ENCODE peak calls at places on chromosomes 12 and 14, in ten cellular contexts. One of them, this sample, is unnamed.
A peak's percentile ranks its signal among the peaks of the same experiment; 100 is the strongest.

GRCh38 chr12:112190626-112191025 is 65.3 kb downstream of the TRAFD1 start:
- DNase-seq in HT-29: peak; percentile 72
- DNase-seq in stimulated activated CD4-positive, alpha-beta T cell treated with anti-CD3 and anti-CD28 coated beads, Interleukin-12 subunit alpha, Interleukin-12 subunit beta, amount 100 ng/mL, for 24 hours: no peak
- DNase-seq in amygdala: no peak
- DNase-seq in AG08395: no peak
- DNase-seq in AG09309: no peak
- DNase-seq in ovary: no peak
- DNase-seq in CD4-positive, alpha-beta T cell: no peak
- DNase-seq in choroid plexus epithelial cell: no peak
- DNase-seq in stimulated activated CD8-positive, alpha-beta memory T cell treated with anti-CD3 and anti-CD28 coated beads, Interleukin-12 subunit alpha, Interleukin-12 subunit beta, amount 100 ng/mL, for 1 hour: no peak
- DNase-seq in this sample: no peak

GRCh38 chr12:1662761-1663439 is 28.0 kb upstream of the ADIPOR2 start:
- DNase-seq in ovary: peak; percentile 59
- DNase-seq in CD4-positive, alpha-beta T cell: no peak
- DNase-seq in AG08395: no peak
- DNase-seq in AG09309: no peak
- DNase-seq in stimulated activated CD4-positive, alpha-beta T cell treated with anti-CD3 and anti-CD28 coated beads, Interleukin-12 subunit alpha, Interleukin-12 subunit beta, amount 100 ng/mL, for 24 hours: no peak
- DNase-seq in amygdala: no peak
- DNase-seq in stimulated activated CD8-positive, alpha-beta memory T cell treated with anti-CD3 and anti-CD28 coated beads, Interleukin-12 subunit alpha, Interleukin-12 subunit beta, amount 100 ng/mL, for 1 hour: no peak
- DNase-seq in HT-29: peak; percentile 91
- DNase-seq in choroid plexus epithelial cell: peak; percentile 34
- DNase-seq in this sample: no peak

GRCh38 chr12:92234533-92234932 is 88.9 kb upstream of the BTG1 start:
- DNase-seq in stimulated activated CD8-positive, alpha-beta memory T cell treated with anti-CD3 and anti-CD28 coated beads, Interleukin-12 subunit alpha, Interleukin-12 subunit beta, amount 100 ng/mL, for 1 hour: no peak
- DNase-seq in HT-29: no peak
- DNase-seq in AG09309: no peak
- DNase-seq in CD4-positive, alpha-beta T cell: no peak
- DNase-seq in AG08395: no peak
- DNase-seq in ovary: no peak
- DNase-seq in stimulated activated CD4-positive, alpha-beta T cell treated with anti-CD3 and anti-CD28 coated beads, Interleukin-12 subunit alpha, Interleukin-12 subunit beta, amount 100 ng/mL, for 24 hours: no peak
- DNase-seq in choroid plexus epithelial cell: no peak
- DNase-seq in amygdala: no peak
- DNase-seq in this sample: no peak

GRCh38 chr14:100837812-100838170 is 11.9 kb downstream of the MEG3 start:
- DNase-seq in ovary: no peak
- DNase-seq in HT-29: no peak
- DNase-seq in stimulated activated CD4-positive, alpha-beta T cell treated with anti-CD3 and anti-CD28 coated beads, Interleukin-12 subunit alpha, Interleukin-12 subunit beta, amount 100 ng/mL, for 24 hours: no peak
- DNase-seq in AG08395: no peak
- DNase-seq in stimulated activated CD8-positive, alpha-beta memory T cell treated with anti-CD3 and anti-CD28 coated beads, Interleukin-12 subunit alpha, Interleukin-12 subunit beta, amount 100 ng/mL, for 1 hour: no peak
- DNase-seq in CD4-positive, alpha-beta T cell: no peak
- DNase-seq in choroid plexus epithelial cell: no peak
- DNase-seq in amygdala: no peak
- DNase-seq in AG09309: no peak
- DNase-seq in this sample: no peak

GRCh38 chr12:125614058-125614457 is 548.8 kb downstream of the AACS start:
- DNase-seq in AG09309: no peak
- DNase-seq in stimulated activated CD8-positive, alpha-beta memory T cell treated with anti-CD3 and anti-CD28 coated beads, Interleukin-12 subunit alpha, Interleukin-12 subunit beta, amount 100 ng/mL, for 1 hour: no peak
- DNase-seq in HT-29: no peak
- DNase-seq in stimulated activated CD4-positive, alpha-beta T cell treated with anti-CD3 and anti-CD28 coated beads, Interleukin-12 subunit alpha, Interleukin-12 subunit beta, amount 100 ng/mL, for 24 hours: no peak
- DNase-seq in CD4-positive, alpha-beta T cell: no peak
- DNase-seq in amygdala: no peak
- DNase-seq in choroid plexus epithelial cell: no peak
- DNase-seq in ovary: no peak
- DNase-seq in AG08395: no peak
- DNase-seq in this sample: no peak

GRCh38 chr12:110248096-110248447 is 33.0 kb upstream of the ATP2A2 start:
- DNase-seq in stimulated activated CD4-positive, alpha-beta T cell treated with anti-CD3 and anti-CD28 coated beads, Interleukin-12 subunit alpha, Interleukin-12 subunit beta, amount 100 ng/mL, for 24 hours: no peak
- DNase-seq in amygdala: no peak
- DNase-seq in CD4-positive, alpha-beta T cell: no peak
- DNase-seq in AG09309: no peak
- DNase-seq in choroid plexus epithelial cell: no peak
- DNase-seq in HT-29: no peak
- DNase-seq in stimulated activated CD8-positive, alpha-beta memory T cell treated with anti-CD3 and anti-CD28 coated beads, Interleukin-12 subunit alpha, Interleukin-12 subunit beta, amount 100 ng/mL, for 1 hour: no peak
- DNase-seq in AG08395: no peak
- DNase-seq in ovary: no peak
- DNase-seq in this sample: no peak

GRCh38 chr14:64725360-64725815 is 21.2 kb downstream of the PLEKHG3 start:
- DNase-seq in stimulated activated CD8-positive, alpha-beta memory T cell treated with anti-CD3 and anti-CD28 coated beads, Interleukin-12 subunit alpha, Interleukin-12 subunit beta, amount 100 ng/mL, for 1 hour: no peak
- DNase-seq in ovary: no peak
- DNase-seq in stimulated activated CD4-positive, alpha-beta T cell treated with anti-CD3 and anti-CD28 coated beads, Interleukin-12 subunit alpha, Interleukin-12 subunit beta, amount 100 ng/mL, for 24 hours: no peak
- DNase-seq in choroid plexus epithelial cell: no peak
- DNase-seq in CD4-positive, alpha-beta T cell: no peak
- DNase-seq in AG08395: no peak
- DNase-seq in amygdala: no peak
- DNase-seq in HT-29: no peak
- DNase-seq in AG09309: no peak
- DNase-seq in this sample: no peak

GRCh38 chr12:25648460-25648859 is 95.4 kb upstream of the LMNTD1 start:
- DNase-seq in CD4-positive, alpha-beta T cell: no peak
- DNase-seq in stimulated activated CD8-positive, alpha-beta memory T cell treated with anti-CD3 and anti-CD28 coated beads, Interleukin-12 subunit alpha, Interleukin-12 subunit beta, amount 100 ng/mL, for 1 hour: no peak
- DNase-seq in HT-29: no peak
- DNase-seq in stimulated activated CD4-positive, alpha-beta T cell treated with anti-CD3 and anti-CD28 coated beads, Interleukin-12 subunit alpha, Interleukin-12 subunit beta, amount 100 ng/mL, for 24 hours: no peak
- DNase-seq in AG08395: peak; percentile 40
- DNase-seq in choroid plexus epithelial cell: peak; percentile 73
- DNase-seq in amygdala: peak; percentile 40
- DNase-seq in AG09309: peak; percentile 25
- DNase-seq in ovary: no peak
- DNase-seq in this sample: peak; percentile 69

GRCh38 chr14:100066984-100067383 is 1.8 kb downstream of the EVL start:
- DNase-seq in choroid plexus epithelial cell: no peak
- DNase-seq in stimulated activated CD4-positive, alpha-beta T cell treated with anti-CD3 and anti-CD28 coated beads, Interleukin-12 subunit alpha, Interleukin-12 subunit beta, amount 100 ng/mL, for 24 hours: no peak
- DNase-seq in ovary: no peak
- DNase-seq in amygdala: no peak
- DNase-seq in AG08395: no peak
- DNase-seq in stimulated activated CD8-positive, alpha-beta memory T cell treated with anti-CD3 and anti-CD28 coated beads, Interleukin-12 subunit alpha, Interleukin-12 subunit beta, amount 100 ng/mL, for 1 hour: no peak
- DNase-seq in AG09309: no peak
- DNase-seq in HT-29: no peak
- DNase-seq in CD4-positive, alpha-beta T cell: no peak
- DNase-seq in this sample: no peak

GRCh38 chr14:46819117-46819516 is 167.5 kb upstream of the RPL10L start:
- DNase-seq in HT-29: no peak
- DNase-seq in AG08395: no peak
- DNase-seq in ovary: no peak
- DNase-seq in stimulated activated CD4-positive, alpha-beta T cell treated with anti-CD3 and anti-CD28 coated beads, Interleukin-12 subunit alpha, Interleukin-12 subunit beta, amount 100 ng/mL, for 24 hours: no peak
- DNase-seq in CD4-positive, alpha-beta T cell: no peak
- DNase-seq in AG09309: no peak
- DNase-seq in choroid plexus epithelial cell: no peak
- DNase-seq in stimulated activated CD8-positive, alpha-beta memory T cell treated with anti-CD3 and anti-CD28 coated beads, Interleukin-12 subunit alpha, Interleukin-12 subunit beta, amount 100 ng/mL, for 1 hour: no peak
- DNase-seq in amygdala: no peak
- DNase-seq in this sample: no peak

GRCh38 chr14:55133416-55133815 is 4.4 kb downstream of the LGALS3 start:
- DNase-seq in stimulated activated CD4-positive, alpha-beta T cell treated with anti-CD3 and anti-CD28 coated beads, Interleukin-12 subunit alpha, Interleukin-12 subunit beta, amount 100 ng/mL, for 24 hours: no peak
- DNase-seq in choroid plexus epithelial cell: peak; percentile 61
- DNase-seq in CD4-positive, alpha-beta T cell: no peak
- DNase-seq in AG09309: no peak
- DNase-seq in amygdala: no peak
- DNase-seq in AG08395: no peak
- DNase-seq in ovary: no peak
- DNase-seq in stimulated activated CD8-positive, alpha-beta memory T cell treated with anti-CD3 and anti-CD28 coated beads, Interleukin-12 subunit alpha, Interleukin-12 subunit beta, amount 100 ng/mL, for 1 hour: no peak
- DNase-seq in HT-29: peak; percentile 61
- DNase-seq in this sample: no peak

GRCh38 chr12:85951823-85952222 is 77.7 kb downstream of the NTS start:
- DNase-seq in CD4-positive, alpha-beta T cell: no peak
- DNase-seq in amygdala: no peak
- DNase-seq in choroid plexus epithelial cell: peak; percentile 52
- DNase-seq in ovary: no peak
- DNase-seq in stimulated activated CD4-positive, alpha-beta T cell treated with anti-CD3 and anti-CD28 coated beads, Interleukin-12 subunit alpha, Interleukin-12 subunit beta, amount 100 ng/mL, for 24 hours: no peak
- DNase-seq in stimulated activated CD8-positive, alpha-beta memory T cell treated with anti-CD3 and anti-CD28 coated beads, Interleukin-12 subunit alpha, Interleukin-12 subunit beta, amount 100 ng/mL, for 1 hour: no peak
- DNase-seq in AG08395: no peak
- DNase-seq in AG09309: no peak
- DNase-seq in HT-29: peak; percentile 67
- DNase-seq in this sample: no peak

GRCh38 chr12:95318071-95318545 is 100.5 kb downstream of the VEZT start:
- DNase-seq in AG08395: no peak
- DNase-seq in HT-29: peak; percentile 75
- DNase-seq in choroid plexus epithelial cell: peak; percentile 89
- DNase-seq in amygdala: no peak
- DNase-seq in stimulated activated CD4-positive, alpha-beta T cell treated with anti-CD3 and anti-CD28 coated beads, Interleukin-12 subunit alpha, Interleukin-12 subunit beta, amount 100 ng/mL, for 24 hours: no peak
- DNase-seq in stimulated activated CD8-positive, alpha-beta memory T cell treated with anti-CD3 and anti-CD28 coated beads, Interleukin-12 subunit alpha, Interleukin-12 subunit beta, amount 100 ng/mL, for 1 hour: no peak
- DNase-seq in CD4-positive, alpha-beta T cell: no peak
- DNase-seq in ovary: no peak
- DNase-seq in AG09309: no peak
- DNase-seq in this sample: no peak

GRCh38 chr12:56151672-56152131 is 685 bp upstream of the MYL6B start:
- DNase-seq in stimulated activated CD4-positive, alpha-beta T cell treated with anti-CD3 and anti-CD28 coated beads, Interleukin-12 subunit alpha, Interleukin-12 subunit beta, amount 100 ng/mL, for 24 hours: peak; percentile 42
- DNase-seq in stimulated activated CD8-positive, alpha-beta memory T cell treated with anti-CD3 and anti-CD28 coated beads, Interleukin-12 subunit alpha, Interleukin-12 subunit beta, amount 100 ng/mL, for 1 hour: peak; percentile 40
- DNase-seq in choroid plexus epithelial cell: peak; percentile 38
- DNase-seq in ovary: no peak
- DNase-seq in amygdala: peak; percentile 33
- DNase-seq in AG08395: no peak
- DNase-seq in AG09309: no peak
- DNase-seq in HT-29: peak; percentile 87
- DNase-seq in CD4-positive, alpha-beta T cell: peak; percentile 65
- DNase-seq in this sample: no peak

GRCh38 chr12:8057839-8058238 is 8.3 kb downstream of the C3AR1 start:
- DNase-seq in stimulated activated CD4-positive, alpha-beta T cell treated with anti-CD3 and anti-CD28 coated beads, Interleukin-12 subunit alpha, Interleukin-12 subunit beta, amount 100 ng/mL, for 24 hours: no peak
- DNase-seq in ovary: no peak
- DNase-seq in choroid plexus epithelial cell: peak; percentile 72
- DNase-seq in amygdala: no peak
- DNase-seq in CD4-positive, alpha-beta T cell: no peak
- DNase-seq in AG08395: peak; percentile 57
- DNase-seq in stimulated activated CD8-positive, alpha-beta memory T cell treated with anti-CD3 and anti-CD28 coated beads, Interleukin-12 subunit alpha, Interleukin-12 subunit beta, amount 100 ng/mL, for 1 hour: no peak
- DNase-seq in AG09309: peak; percentile 58
- DNase-seq in HT-29: no peak
- DNase-seq in this sample: no peak

GRCh38 chr12:107328442-107329133 is 235.2 kb upstream of the CRY1 start:
- DNase-seq in HT-29: no peak
- DNase-seq in stimulated activated CD4-positive, alpha-beta T cell treated with anti-CD3 and anti-CD28 coated beads, Interleukin-12 subunit alpha, Interleukin-12 subunit beta, amount 100 ng/mL, for 24 hours: no peak
- DNase-seq in AG08395: no peak
- DNase-seq in amygdala: no peak
- DNase-seq in stimulated activated CD8-positive, alpha-beta memory T cell treated with anti-CD3 and anti-CD28 coated beads, Interleukin-12 subunit alpha, Interleukin-12 subunit beta, amount 100 ng/mL, for 1 hour: no peak
- DNase-seq in choroid plexus epithelial cell: peak; percentile 63
- DNase-seq in CD4-positive, alpha-beta T cell: no peak
- DNase-seq in AG09309: no peak
- DNase-seq in ovary: no peak
- DNase-seq in this sample: no peak

GRCh38 chr12:122979908-122980191 is 631 bp upstream of the ARL6IP4 start:
- DNase-seq in amygdala: no peak
- DNase-seq in AG08395: no peak
- DNase-seq in ovary: no peak
- DNase-seq in stimulated activated CD4-positive, alpha-beta T cell treated with anti-CD3 and anti-CD28 coated beads, Interleukin-12 subunit alpha, Interleukin-12 subunit beta, amount 100 ng/mL, for 24 hours: no peak
- DNase-seq in choroid plexus epithelial cell: peak; percentile 21
- DNase-seq in AG09309: no peak
- DNase-seq in HT-29: peak; percentile 27
- DNase-seq in stimulated activated CD8-positive, alpha-beta memory T cell treated with anti-CD3 and anti-CD28 coated beads, Interleukin-12 subunit alpha, Interleukin-12 subunit beta, amount 100 ng/mL, for 1 hour: no peak
- DNase-seq in CD4-positive, alpha-beta T cell: no peak
- DNase-seq in this sample: no peak

GRCh38 chr12:57101892-57102695 is 9.1 kb downstream of the STAT6 start:
- DNase-seq in HT-29: peak; percentile 72
- DNase-seq in AG09309: no peak
- DNase-seq in AG08395: no peak
- DNase-seq in CD4-positive, alpha-beta T cell: no peak
- DNase-seq in choroid plexus epithelial cell: peak; percentile 17
- DNase-seq in stimulated activated CD4-positive, alpha-beta T cell treated with anti-CD3 and anti-CD28 coated beads, Interleukin-12 subunit alpha, Interleukin-12 subunit beta, amount 100 ng/mL, for 24 hours: no peak
- DNase-seq in stimulated activated CD8-positive, alpha-beta memory T cell treated with anti-CD3 and anti-CD28 coated beads, Interleukin-12 subunit alpha, Interleukin-12 subunit beta, amount 100 ng/mL, for 1 hour: no peak
- DNase-seq in ovary: no peak
- DNase-seq in amygdala: no peak
- DNase-seq in this sample: peak; percentile 55

GRCh38 chr14:32546246-32546645 is 217.1 kb downstream of the AKAP6 start:
- DNase-seq in choroid plexus epithelial cell: no peak
- DNase-seq in AG09309: no peak
- DNase-seq in stimulated activated CD8-positive, alpha-beta memory T cell treated with anti-CD3 and anti-CD28 coated beads, Interleukin-12 subunit alpha, Interleukin-12 subunit beta, amount 100 ng/mL, for 1 hour: no peak
- DNase-seq in CD4-positive, alpha-beta T cell: no peak
- DNase-seq in ovary: no peak
- DNase-seq in HT-29: no peak
- DNase-seq in amygdala: no peak
- DNase-seq in stimulated activated CD4-positive, alpha-beta T cell treated with anti-CD3 and anti-CD28 coated beads, Interleukin-12 subunit alpha, Interleukin-12 subunit beta, amount 100 ng/mL, for 24 hours: no peak
- DNase-seq in AG08395: no peak
- DNase-seq in this sample: no peak

GRCh38 chr12:120388711-120389431 is 19.9 kb upstream of the MSI1 start:
- DNase-seq in AG08395: no peak
- DNase-seq in choroid plexus epithelial cell: no peak
- DNase-seq in AG09309: no peak
- DNase-seq in HT-29: no peak
- DNase-seq in amygdala: no peak
- DNase-seq in stimulated activated CD8-positive, alpha-beta memory T cell treated with anti-CD3 and anti-CD28 coated beads, Interleukin-12 subunit alpha, Interleukin-12 subunit beta, amount 100 ng/mL, for 1 hour: no peak
- DNase-seq in ovary: no peak
- DNase-seq in CD4-positive, alpha-beta T cell: no peak
- DNase-seq in stimulated activated CD4-positive, alpha-beta T cell treated with anti-CD3 and anti-CD28 coated beads, Interleukin-12 subunit alpha, Interleukin-12 subunit beta, amount 100 ng/mL, for 24 hours: no peak
- DNase-seq in this sample: no peak

GRCh38 chr14:78595797-78596196 is 425.6 kb downstream of the NRXN3 start:
- DNase-seq in stimulated activated CD4-positive, alpha-beta T cell treated with anti-CD3 and anti-CD28 coated beads, Interleukin-12 subunit alpha, Interleukin-12 subunit beta, amount 100 ng/mL, for 24 hours: no peak
- DNase-seq in choroid plexus epithelial cell: peak; percentile 9
- DNase-seq in HT-29: no peak
- DNase-seq in stimulated activated CD8-positive, alpha-beta memory T cell treated with anti-CD3 and anti-CD28 coated beads, Interleukin-12 subunit alpha, Interleukin-12 subunit beta, amount 100 ng/mL, for 1 hour: no peak
- DNase-seq in CD4-positive, alpha-beta T cell: no peak
- DNase-seq in AG09309: no peak
- DNase-seq in amygdala: no peak
- DNase-seq in AG08395: no peak
- DNase-seq in ovary: no peak
- DNase-seq in this sample: no peak

GRCh38 chr14:44988694-44989093 is 26.7 kb downstream of the TOGARAM1 start:
- DNase-seq in CD4-positive, alpha-beta T cell: no peak
- DNase-seq in ovary: no peak
- DNase-seq in HT-29: no peak
- DNase-seq in AG09309: no peak
- DNase-seq in amygdala: no peak
- DNase-seq in stimulated activated CD4-positive, alpha-beta T cell treated with anti-CD3 and anti-CD28 coated beads, Interleukin-12 subunit alpha, Interleukin-12 subunit beta, amount 100 ng/mL, for 24 hours: no peak
- DNase-seq in AG08395: no peak
- DNase-seq in stimulated activated CD8-positive, alpha-beta memory T cell treated with anti-CD3 and anti-CD28 coated beads, Interleukin-12 subunit alpha, Interleukin-12 subunit beta, amount 100 ng/mL, for 1 hour: no peak
- DNase-seq in choroid plexus epithelial cell: no peak
- DNase-seq in this sample: no peak

GRCh38 chr12:47881826-47882427 is 22.9 kb downstream of the VDR start:
- DNase-seq in HT-29: peak; percentile 24
- DNase-seq in AG08395: peak; percentile 94
- DNase-seq in CD4-positive, alpha-beta T cell: no peak
- DNase-seq in stimulated activated CD4-positive, alpha-beta T cell treated with anti-CD3 and anti-CD28 coated beads, Interleukin-12 subunit alpha, Interleukin-12 subunit beta, amount 100 ng/mL, for 24 hours: no peak
- DNase-seq in ovary: no peak
- DNase-seq in choroid plexus epithelial cell: peak; percentile 96
- DNase-seq in stimulated activated CD8-positive, alpha-beta memory T cell treated with anti-CD3 and anti-CD28 coated beads, Interleukin-12 subunit alpha, Interleukin-12 subunit beta, amount 100 ng/mL, for 1 hour: no peak
- DNase-seq in AG09309: peak; percentile 98
- DNase-seq in amygdala: no peak
- DNase-seq in this sample: peak; percentile 86

GRCh38 chr12:117447665-117448366 is 86.4 kb upstream of the NOS1 start:
- DNase-seq in AG08395: no peak
- DNase-seq in ovary: no peak
- DNase-seq in AG09309: no peak
- DNase-seq in HT-29: no peak
- DNase-seq in CD4-positive, alpha-beta T cell: no peak
- DNase-seq in amygdala: no peak
- DNase-seq in stimulated activated CD8-positive, alpha-beta memory T cell treated with anti-CD3 and anti-CD28 coated beads, Interleukin-12 subunit alpha, Interleukin-12 subunit beta, amount 100 ng/mL, for 1 hour: no peak
- DNase-seq in stimulated activated CD4-positive, alpha-beta T cell treated with anti-CD3 and anti-CD28 coated beads, Interleukin-12 subunit alpha, Interleukin-12 subunit beta, amount 100 ng/mL, for 24 hours: no peak
- DNase-seq in choroid plexus epithelial cell: no peak
- DNase-seq in this sample: no peak

GRCh38 chr14:100862277-100862676 is 36.4 kb downstream of the MEG3 start:
- DNase-seq in CD4-positive, alpha-beta T cell: no peak
- DNase-seq in stimulated activated CD4-positive, alpha-beta T cell treated with anti-CD3 and anti-CD28 coated beads, Interleukin-12 subunit alpha, Interleukin-12 subunit beta, amount 100 ng/mL, for 24 hours: no peak
- DNase-seq in AG08395: peak; percentile 17
- DNase-seq in amygdala: no peak
- DNase-seq in choroid plexus epithelial cell: peak; percentile 29
- DNase-seq in HT-29: no peak
- DNase-seq in ovary: peak; percentile 62
- DNase-seq in AG09309: no peak
- DNase-seq in stimulated activated CD8-positive, alpha-beta memory T cell treated with anti-CD3 and anti-CD28 coated beads, Interleukin-12 subunit alpha, Interleukin-12 subunit beta, amount 100 ng/mL, for 1 hour: no peak
- DNase-seq in this sample: no peak

GRCh38 chr14:54625158-54625557 is 58.2 kb downstream of the SAMD4A start:
- DNase-seq in AG09309: no peak
- DNase-seq in HT-29: no peak
- DNase-seq in ovary: no peak
- DNase-seq in stimulated activated CD4-positive, alpha-beta T cell treated with anti-CD3 and anti-CD28 coated beads, Interleukin-12 subunit alpha, Interleukin-12 subunit beta, amount 100 ng/mL, for 24 hours: no peak
- DNase-seq in choroid plexus epithelial cell: peak; percentile 65
- DNase-seq in amygdala: no peak
- DNase-seq in AG08395: no peak
- DNase-seq in CD4-positive, alpha-beta T cell: no peak
- DNase-seq in stimulated activated CD8-positive, alpha-beta memory T cell treated with anti-CD3 and anti-CD28 coated beads, Interleukin-12 subunit alpha, Interleukin-12 subunit beta, amount 100 ng/mL, for 1 hour: no peak
- DNase-seq in this sample: no peak

This sample was measured in suprapubic skin.